ENCODE peak calls at places on chromosomes 13 and 19, in eight cellular contexts. One of them, this sample, is unnamed.

GRCh38 chr19:2064395-2064787 is 13.3 kb upstream of the MKNK2 start:
- DNase-seq in heart left ventricle: no peak
- DNase-seq in cardiac fibroblast: no peak
- DNase-seq in brain microvascular endothelial cell: no peak
- DNase-seq in pancreas: no peak
- DNase-seq in bronchial epithelial cell: no peak
- DNase-seq in fibroblast of mammary gland: no peak
- DNase-seq in fibroblast of lung: no peak
- DNase-seq in this sample: peak; percentile 59

GRCh38 chr19:33235269-33235995 is 9.8 kb upstream of the SLC7A10 start:
- DNase-seq in heart left ventricle: peak; percentile 91
- DNase-seq in cardiac fibroblast: peak; percentile 75
- DNase-seq in brain microvascular endothelial cell: peak; percentile 61
- DNase-seq in pancreas: peak; percentile 92
- DNase-seq in bronchial epithelial cell: peak; percentile 55
- DNase-seq in fibroblast of mammary gland: peak; percentile 64
- DNase-seq in fibroblast of lung: peak; percentile 40
- DNase-seq in this sample: peak; percentile 75

GRCh38 chr19:30003862-30004261 is 61.8 kb downstream of the URI1 start:
- DNase-seq in heart left ventricle: no peak
- DNase-seq in cardiac fibroblast: no peak
- DNase-seq in brain microvascular endothelial cell: no peak
- DNase-seq in pancreas: no peak
- DNase-seq in bronchial epithelial cell: no peak
- DNase-seq in fibroblast of mammary gland: no peak
- DNase-seq in fibroblast of lung: no peak
- DNase-seq in this sample: no peak

GRCh38 chr19:21264416-21264815 is 64.8 kb downstream of the ZNF708 start:
- DNase-seq in heart left ventricle: no peak
- DNase-seq in cardiac fibroblast: no peak
- DNase-seq in brain microvascular endothelial cell: no peak
- DNase-seq in pancreas: peak; percentile 38
- DNase-seq in bronchial epithelial cell: no peak
- DNase-seq in fibroblast of mammary gland: no peak
- DNase-seq in fibroblast of lung: no peak
- DNase-seq in this sample: no peak

GRCh38 chr19:15195381-15195964 is 5.3 kb downstream of the NOTCH3 start:
- DNase-seq in heart left ventricle: peak; percentile 78
- DNase-seq in cardiac fibroblast: peak; percentile 65
- DNase-seq in brain microvascular endothelial cell: peak; percentile 79
- DNase-seq in pancreas: peak; percentile 86
- DNase-seq in bronchial epithelial cell: peak; percentile 84
- DNase-seq in fibroblast of mammary gland: peak; percentile 74
- DNase-seq in fibroblast of lung: peak; percentile 61
- DNase-seq in this sample: peak; percentile 60

GRCh38 chr19:18851673-18852325 is 20.0 kb downstream of the UPF1 start:
- DNase-seq in heart left ventricle: no peak
- DNase-seq in cardiac fibroblast: no peak
- DNase-seq in brain microvascular endothelial cell: no peak
- DNase-seq in pancreas: peak; percentile 62
- DNase-seq in bronchial epithelial cell: no peak
- DNase-seq in fibroblast of mammary gland: no peak
- DNase-seq in fibroblast of lung: no peak
- DNase-seq in this sample: no peak

GRCh38 chr19:8000298-8001038 is 5.0 kb downstream of the ELAVL1 start:
- DNase-seq in heart left ventricle: no peak
- DNase-seq in cardiac fibroblast: no peak
- DNase-seq in brain microvascular endothelial cell: no peak
- DNase-seq in pancreas: no peak
- DNase-seq in bronchial epithelial cell: no peak
- DNase-seq in fibroblast of mammary gland: no peak
- DNase-seq in fibroblast of lung: no peak
- DNase-seq in this sample: no peak

GRCh38 chr19:534088-534487 is 2.5 kb downstream of the CDC34 start:
- DNase-seq in heart left ventricle: no peak
- DNase-seq in cardiac fibroblast: no peak
- DNase-seq in brain microvascular endothelial cell: no peak
- DNase-seq in pancreas: peak; percentile 70
- DNase-seq in bronchial epithelial cell: no peak
- DNase-seq in fibroblast of mammary gland: no peak
- DNase-seq in fibroblast of lung: no peak
- DNase-seq in this sample: no peak

GRCh38 chr19:23286477-23286876 is 36.3 kb upstream of the ZNF724 start:
- DNase-seq in heart left ventricle: no peak
- DNase-seq in cardiac fibroblast: no peak
- DNase-seq in brain microvascular endothelial cell: no peak
- DNase-seq in pancreas: no peak
- DNase-seq in bronchial epithelial cell: no peak
- DNase-seq in fibroblast of mammary gland: no peak
- DNase-seq in fibroblast of lung: no peak
- DNase-seq in this sample: no peak

GRCh38 chr13:111093634-111094033 is 21.5 kb upstream of the ARHGEF7 start:
- DNase-seq in heart left ventricle: no peak
- DNase-seq in cardiac fibroblast: no peak
- DNase-seq in brain microvascular endothelial cell: no peak
- DNase-seq in pancreas: no peak
- DNase-seq in bronchial epithelial cell: no peak
- DNase-seq in fibroblast of mammary gland: no peak
- DNase-seq in fibroblast of lung: no peak
- DNase-seq in this sample: no peak

GRCh38 chr19:47353307-47353712 is 4.2 kb downstream of the DHX34 start:
- DNase-seq in heart left ventricle: no peak
- DNase-seq in cardiac fibroblast: no peak
- DNase-seq in brain microvascular endothelial cell: no peak
- DNase-seq in pancreas: peak; percentile 85
- DNase-seq in bronchial epithelial cell: no peak
- DNase-seq in fibroblast of mammary gland: no peak
- DNase-seq in fibroblast of lung: no peak
- DNase-seq in this sample: peak; percentile 86

GRCh38 chr13:90395348-90395747 is 952.1 kb upstream of the MIR17HG start:
- DNase-seq in heart left ventricle: no peak
- DNase-seq in cardiac fibroblast: no peak
- DNase-seq in brain microvascular endothelial cell: no peak
- DNase-seq in pancreas: no peak
- DNase-seq in bronchial epithelial cell: no peak
- DNase-seq in fibroblast of mammary gland: no peak
- DNase-seq in fibroblast of lung: no peak
- DNase-seq in this sample: no peak

GRCh38 chr19:40948580-40949299 is 42.3 kb upstream of the CYP2B6 start:
- DNase-seq in heart left ventricle: no peak
- DNase-seq in cardiac fibroblast: no peak
- DNase-seq in brain microvascular endothelial cell: no peak
- DNase-seq in pancreas: no peak
- DNase-seq in bronchial epithelial cell: no peak
- DNase-seq in fibroblast of mammary gland: no peak
- DNase-seq in fibroblast of lung: no peak
- DNase-seq in this sample: no peak

GRCh38 chr19:17748884-17749638 is 2.2 kb upstream of the FCHO1 start:
- DNase-seq in heart left ventricle: peak; percentile 33
- DNase-seq in cardiac fibroblast: no peak
- DNase-seq in brain microvascular endothelial cell: no peak
- DNase-seq in pancreas: no peak
- DNase-seq in bronchial epithelial cell: no peak
- DNase-seq in fibroblast of mammary gland: no peak
- DNase-seq in fibroblast of lung: no peak
- DNase-seq in this sample: no peak

GRCh38 chr13:50128406-50129048 is 113.3 kb downstream of the KCNRG start:
- DNase-seq in heart left ventricle: no peak
- DNase-seq in cardiac fibroblast: no peak
- DNase-seq in brain microvascular endothelial cell: no peak
- DNase-seq in pancreas: no peak
- DNase-seq in bronchial epithelial cell: no peak
- DNase-seq in fibroblast of mammary gland: no peak
- DNase-seq in fibroblast of lung: no peak
- DNase-seq in this sample: no peak
- TF ChIP-seq CTCF in heart left ventricle: no peak
- TF ChIP-seq CTCF in cardiac fibroblast: no peak
- TF ChIP-seq CTCF in brain microvascular endothelial cell: no peak
- TF ChIP-seq CTCF in pancreas: no peak
- TF ChIP-seq CTCF in bronchial epithelial cell: no peak
- TF ChIP-seq CTCF in fibroblast of mammary gland: no peak
- TF ChIP-seq CTCF in fibroblast of lung: no peak
- TF ChIP-seq CTCF in this sample: no peak

GRCh38 chr13:30552567-30552966 is 65.2 kb upstream of the USPL1 start:
- DNase-seq in heart left ventricle: no peak
- DNase-seq in cardiac fibroblast: no peak
- DNase-seq in brain microvascular endothelial cell: no peak
- DNase-seq in pancreas: no peak
- DNase-seq in bronchial epithelial cell: no peak
- DNase-seq in fibroblast of mammary gland: no peak
- DNase-seq in fibroblast of lung: no peak
- DNase-seq in this sample: no peak

GRCh38 chr13:30545320-30545719 is 72.4 kb upstream of the USPL1 start:
- DNase-seq in heart left ventricle: no peak
- DNase-seq in cardiac fibroblast: no peak
- DNase-seq in brain microvascular endothelial cell: no peak
- DNase-seq in pancreas: no peak
- DNase-seq in bronchial epithelial cell: no peak
- DNase-seq in fibroblast of mammary gland: no peak
- DNase-seq in fibroblast of lung: no peak
- DNase-seq in this sample: no peak

DNA sequence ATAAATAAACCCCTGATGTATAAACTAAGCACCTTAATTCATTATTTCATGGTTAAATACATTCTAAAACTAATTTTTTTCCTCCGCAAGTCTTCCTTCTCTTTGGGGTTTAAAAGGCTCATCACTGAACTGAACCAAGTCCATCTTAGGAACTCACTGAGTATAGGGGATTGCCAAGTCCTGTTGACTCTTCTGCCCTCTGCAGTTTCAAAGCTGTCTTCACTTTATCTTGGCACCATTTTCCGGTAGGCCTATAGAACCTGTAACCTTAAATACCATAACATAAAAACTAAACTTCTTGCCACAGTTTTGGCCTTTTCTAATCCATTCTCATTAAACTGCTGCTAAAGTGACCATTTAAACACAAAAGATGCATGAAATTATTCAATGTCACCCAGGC is 66.5 kb upstream of the USPL1 start:
- DNase-seq in heart left ventricle: no peak
- DNase-seq in cardiac fibroblast: peak; percentile 44
- DNase-seq in brain microvascular endothelial cell: no peak
- DNase-seq in pancreas: no peak
- DNase-seq in bronchial epithelial cell: peak; percentile 47
- DNase-seq in fibroblast of mammary gland: peak; percentile 56
- DNase-seq in fibroblast of lung: no peak
- DNase-seq in this sample: no peak
- TF ChIP-seq CTCF in heart left ventricle: peak; percentile 27
- TF ChIP-seq CTCF in cardiac fibroblast: peak; percentile 27
- TF ChIP-seq CTCF in brain microvascular endothelial cell: peak; percentile 55
- TF ChIP-seq CTCF in pancreas: peak; percentile 26
- TF ChIP-seq CTCF in bronchial epithelial cell: peak; percentile 48
- TF ChIP-seq CTCF in fibroblast of mammary gland: peak; percentile 30
- TF ChIP-seq CTCF in fibroblast of lung: no peak
- TF ChIP-seq CTCF in this sample: no peak

DNA sequence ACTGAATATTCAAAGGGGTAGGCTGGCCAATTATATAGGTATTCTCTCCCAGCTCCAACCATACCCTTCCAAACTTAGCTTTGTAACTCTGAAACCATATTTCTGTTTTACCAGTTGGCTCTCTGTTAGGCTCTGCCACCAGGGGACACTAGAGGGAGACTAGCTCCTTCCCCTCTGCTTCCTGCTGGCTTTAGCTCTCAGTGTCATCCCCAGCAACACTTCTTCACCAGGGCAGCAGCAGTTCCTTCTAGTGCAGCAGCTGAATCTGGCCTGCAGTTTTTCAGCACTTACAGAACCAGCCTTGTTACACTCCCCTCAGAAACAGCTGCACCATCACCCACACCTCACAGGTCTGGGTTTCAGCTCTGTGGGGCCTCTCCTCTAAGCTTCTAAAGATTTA is 51.0 kb upstream of the DOCK9 start:
- DNase-seq in heart left ventricle: no peak
- DNase-seq in cardiac fibroblast: no peak
- DNase-seq in brain microvascular endothelial cell: no peak
- DNase-seq in pancreas: no peak
- DNase-seq in bronchial epithelial cell: no peak
- DNase-seq in fibroblast of mammary gland: no peak
- DNase-seq in fibroblast of lung: no peak
- DNase-seq in this sample: no peak
- TF ChIP-seq CTCF in heart left ventricle: no peak
- TF ChIP-seq CTCF in cardiac fibroblast: peak; percentile 47
- TF ChIP-seq CTCF in brain microvascular endothelial cell: peak; percentile 56
- TF ChIP-seq CTCF in pancreas: no peak
- TF ChIP-seq CTCF in bronchial epithelial cell: peak; percentile 28
- TF ChIP-seq CTCF in fibroblast of mammary gland: peak; percentile 43
- TF ChIP-seq CTCF in fibroblast of lung: no peak
- TF ChIP-seq CTCF in this sample: no peak

GRCh38 chr13:22018297-22019210 is 347.7 kb downstream of the FGF9 start:
- DNase-seq in heart left ventricle: no peak
- DNase-seq in cardiac fibroblast: no peak
- DNase-seq in brain microvascular endothelial cell: no peak
- DNase-seq in pancreas: no peak
- DNase-seq in bronchial epithelial cell: no peak
- DNase-seq in fibroblast of mammary gland: no peak
- DNase-seq in fibroblast of lung: no peak
- DNase-seq in this sample: no peak

GRCh38 chr13:22014469-22014868 is 343.6 kb downstream of the FGF9 start:
- DNase-seq in heart left ventricle: no peak
- DNase-seq in cardiac fibroblast: no peak
- DNase-seq in brain microvascular endothelial cell: no peak
- DNase-seq in pancreas: no peak
- DNase-seq in bronchial epithelial cell: peak; percentile 21
- DNase-seq in fibroblast of mammary gland: no peak
- DNase-seq in fibroblast of lung: no peak
- DNase-seq in this sample: no peak

GRCh38 chr13:22012676-22013075 is 341.8 kb downstream of the FGF9 start:
- DNase-seq in heart left ventricle: no peak
- DNase-seq in cardiac fibroblast: no peak
- DNase-seq in brain microvascular endothelial cell: no peak
- DNase-seq in pancreas: no peak
- DNase-seq in bronchial epithelial cell: no peak
- DNase-seq in fibroblast of mammary gland: no peak
- DNase-seq in fibroblast of lung: no peak
- DNase-seq in this sample: no peak

GRCh38 chr13:22017226-22017625 is 346.4 kb downstream of the FGF9 start:
- DNase-seq in heart left ventricle: no peak
- DNase-seq in cardiac fibroblast: no peak
- DNase-seq in brain microvascular endothelial cell: no peak
- DNase-seq in pancreas: no peak
- DNase-seq in bronchial epithelial cell: no peak
- DNase-seq in fibroblast of mammary gland: no peak
- DNase-seq in fibroblast of lung: no peak
- DNase-seq in this sample: no peak
- TF ChIP-seq CTCF in heart left ventricle: no peak
- TF ChIP-seq CTCF in cardiac fibroblast: no peak
- TF ChIP-seq CTCF in brain microvascular endothelial cell: no peak
- TF ChIP-seq CTCF in pancreas: no peak
- TF ChIP-seq CTCF in bronchial epithelial cell: no peak
- TF ChIP-seq CTCF in fibroblast of mammary gland: no peak
- TF ChIP-seq CTCF in fibroblast of lung: no peak
- TF ChIP-seq CTCF in this sample: no peak

DNA sequence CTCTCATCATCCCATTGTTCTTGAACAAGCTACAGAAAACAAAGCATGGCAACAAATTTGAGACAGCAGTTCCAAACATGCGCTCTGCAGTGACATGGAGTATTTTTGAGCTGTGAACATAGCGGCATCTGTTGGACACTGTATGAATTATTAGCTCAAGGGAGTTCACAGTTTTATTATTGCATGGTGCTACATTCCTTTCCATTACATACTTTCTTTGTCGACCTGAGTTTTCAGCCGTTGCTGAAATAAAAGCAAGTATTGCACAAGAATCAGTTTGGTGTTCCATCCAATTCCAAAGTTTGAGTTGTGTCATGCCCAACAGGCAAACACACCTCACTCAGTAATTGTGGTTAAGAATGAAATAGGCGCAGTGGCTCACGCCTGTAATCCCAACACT is 30.1 kb upstream of the METTL21C start:
- DNase-seq in heart left ventricle: no peak
- DNase-seq in cardiac fibroblast: peak; percentile 75
- DNase-seq in brain microvascular endothelial cell: peak; percentile 54
- DNase-seq in pancreas: no peak
- DNase-seq in bronchial epithelial cell: peak; percentile 97
- DNase-seq in fibroblast of mammary gland: peak; percentile 75
- DNase-seq in fibroblast of lung: peak; percentile 24
- DNase-seq in this sample: no peak
- TF ChIP-seq CTCF in heart left ventricle: peak; percentile 20
- TF ChIP-seq CTCF in cardiac fibroblast: peak; percentile 32
- TF ChIP-seq CTCF in brain microvascular endothelial cell: peak; percentile 63
- TF ChIP-seq CTCF in pancreas: no peak
- TF ChIP-seq CTCF in bronchial epithelial cell: peak; percentile 69
- TF ChIP-seq CTCF in fibroblast of mammary gland: peak; percentile 56
- TF ChIP-seq CTCF in fibroblast of lung: peak; percentile 40
- TF ChIP-seq CTCF in this sample: no peak